ENCODE peak calls at places on chromosomes 7 and 10, in five cellular contexts. J is skeletal muscle cell, G is ELR, V is sciatic nerve, I is nucleus accumbens. Y is an unnamed sample.
A peak's percentile ranks its signal among the peaks of the same experiment; 100 is the strongest.

GRCh38 chr10:24344695-24345473 is 135.9 kb downstream of the KIAA1217 start:
- DNase-seq in J (no peak), V (no peak), I (no peak), G (no peak), Y (no peak)

GRCh38 chr7:145065451-145065850 is 229.6 kb upstream of the TPK1 start:
- DNase-seq in I (no peak), G (no peak), J (no peak), V (no peak), Y (no peak)

GRCh38 chr7:121954803-121955202 is 81.8 kb downstream of the PTPRZ1 start:
- DNase-seq in J (peak; percentile 47), V (no peak), G (peak; percentile 83), I (no peak), Y (no peak)

GRCh38 chr7:141960687-141961422 is 12.7 kb downstream of the TAS2R38 start:
- DNase-seq in I (no peak), G (no peak), V (no peak), J (no peak), Y (no peak)

GRCh38 chr10:112985701-112986510 is 35.9 kb downstream of the TCF7L2 start:
- DNase-seq in J (no peak), I (no peak), V (no peak), G (peak; percentile 60), Y (no peak)

GRCh38 chr7:138137423-138138171 is 61.3 kb downstream of the AKR1D1 start:
- DNase-seq in J (no peak), V (no peak), G (no peak), I (no peak), Y (no peak)

GRCh38 chr10:102631525-102632393 is 12.5 kb upstream of the TRIM8 start:
- DNase-seq in G (no peak), J (no peak), I (no peak), V (peak; percentile 53), Y (no peak)

GRCh38 chr10:17059197-17059688 is 70.4 kb downstream of the CUBN start:
- DNase-seq in J (peak; percentile 76), G (peak; percentile 86), I (no peak), V (no peak), Y (no peak)

GRCh38 chr7:49522111-49522510 is 251.3 kb upstream of the VWC2 start:
- DNase-seq in J (no peak), V (no peak), I (no peak), G (no peak), Y (no peak)

GRCh38 chr7:99036531-99037175 is 107.3 kb downstream of the SMURF1 start:
- DNase-seq in J (no peak), I (peak; percentile 25), V (no peak), G (peak; percentile 39), Y (no peak)

GRCh38 chr7:98831641-98832221 is 38.1 kb downstream of the TMEM130 start:
- DNase-seq in J (no peak), G (peak; percentile 46), I (peak; percentile 5), V (no peak), Y (no peak)

GRCh38 chr7:151243411-151244155 is 4.9 kb downstream of the SMARCD3 start:
- DNase-seq in G (no peak), J (no peak), V (no peak), I (peak; percentile 57), Y (no peak)

GRCh38 chr7:30682131-30683083 is at the start of gene CRHR2:
- DNase-seq in V (no peak), G (no peak), I (peak; percentile 31), J (no peak), Y (no peak)

GRCh38 chr10:86267286-86268195 is 99.1 kb downstream of the GRID1 start:
- DNase-seq in G (no peak), J (no peak), V (peak; percentile 28), I (peak; percentile 31), Y (peak; percentile 42)

GRCh38 chr7:71332226-71332625 is 200.3 kb downstream of the GALNT17 start:
- DNase-seq in G (no peak), I (no peak), V (no peak), J (no peak), Y (no peak)

GRCh38 chr10:89846786-89847185 is 145.4 kb downstream of the KIF20B start:
- DNase-seq in V (no peak), I (no peak), G (no peak), J (no peak), Y (no peak)

GRCh38 chr10:60627778-60628773 is 150.2 kb upstream of the CDK1 start:
- DNase-seq in J (no peak), I (no peak), V (no peak), G (no peak), Y (no peak)

GRCh38 chr7:135282621-135283295 is 49.1 kb downstream of the STRA8 start:
- DNase-seq in V (no peak), J (peak; percentile 65), I (no peak), G (peak; percentile 25), Y (no peak)

GRCh38 chr10:68816796-68817412 is 10.4 kb upstream of the STOX1 start:
- DNase-seq in G (no peak), I (no peak), J (no peak), V (no peak), Y (no peak)

GRCh38 chr7:12554421-12554820 is 16.1 kb upstream of the SCIN start:
- DNase-seq in G (no peak), V (no peak), J (no peak), I (no peak), Y (no peak)

GRCh38 chr7:7276151-7276550 is 93.8 kb downstream of the C1GALT1 start:
- DNase-seq in J (no peak), V (no peak), I (no peak), G (no peak), Y (no peak)

GRCh38 chr7:114865564-114865963 is 56.3 kb upstream of the MDFIC start:
- DNase-seq in G (peak; percentile 60), J (no peak), I (no peak), V (peak; percentile 67), Y (peak; percentile 50)